ENCODE peak calls at places on chromosome 19, in nine cellular contexts. G, V, B, W, T, P, I, H and O are unnamed samples.

GRCh38 chr19:41933693-41934426 is 5.6 kb upstream of the ERFL start:
- DNase-seq in T (no peak), I (no peak), P (no peak), W (no peak), V (no peak), B (no peak), G (no peak), H (no peak), O (no peak)

GRCh38 chr19:42191855-42192254 is 25.6 kb downstream of the DEDD2 start:
- DNase-seq in B (peak; percentile 94), P (no peak), I (no peak), V (no peak), H (no peak), T (no peak), W (peak; percentile 69), G (peak; percentile 61), O (no peak)

GRCh38 chr19:34365463-34366401 is 736 bp downstream of the GPI start:
- DNase-seq in V (peak; percentile 73), W (no peak), P (peak; percentile 35), I (peak; percentile 68), T (peak; percentile 54), H (no peak), B (no peak), G (peak; percentile 66), O (peak; percentile 31)

GRCh38 chr19:31883299-31883990 is 462.0 kb upstream of the ZNF507 start:
- DNase-seq in W (no peak), V (no peak), T (no peak), B (no peak), H (no peak), I (no peak), P (no peak), G (no peak), O (no peak)

GRCh38 chr19:9597027-9597426 is 12.7 kb upstream of the ZNF121 start:
- DNase-seq in P (no peak), B (no peak), G (no peak), W (no peak), I (no peak), T (no peak), V (no peak), H (no peak), O (no peak)

GRCh38 chr19:33193269-33193863 is 764 bp upstream of the LRP3 start:
- DNase-seq in W (no peak), H (no peak), V (no peak), G (no peak), P (no peak), I (no peak), T (peak; percentile 18), B (no peak), O (peak; percentile 5)

GRCh38 chr19:3358919-3359849 is 7.2 kb upstream of the NFIC start:
- DNase-seq in B (no peak), P (peak; percentile 63), W (peak; percentile 81), I (peak; percentile 82), T (peak; percentile 85), V (peak; percentile 88), H (no peak), G (peak; percentile 78), O (peak; percentile 89)

GRCh38 chr19:55442372-55443044 is 592 bp downstream of the SHISA7 start:
- DNase-seq in G (no peak), P (no peak), V (no peak), W (peak; percentile 74), B (no peak), H (no peak), T (no peak), I (no peak), O (no peak)

GRCh38 chr19:34228347-34228746 is 26.0 kb upstream of the GARRE1 start:
- DNase-seq in H (no peak), G (no peak), T (no peak), W (no peak), V (no peak), B (no peak), I (no peak), P (no peak), O (no peak)

GRCh38 chr19:11069451-11070009 is 19.7 kb upstream of the LDLR start:
- DNase-seq in H (no peak), I (no peak), W (no peak), G (no peak), P (no peak), V (no peak), T (no peak), B (no peak), O (no peak)

GRCh38 chr19:57887195-57887941 is 1.5 kb downstream of the ZNF814 start:
- DNase-seq in P (no peak), G (no peak), W (peak; percentile 30), B (no peak), T (no peak), H (no peak), I (no peak), V (no peak), O (no peak)

GRCh38 chr19:32686847-32687450 is 4.7 kb upstream of the NUDT19 start:
- DNase-seq in I (no peak), V (no peak), W (no peak), P (no peak), H (no peak), T (no peak), B (no peak), G (no peak), O (no peak)

GRCh38 chr19:13100031-13100588 is 2.5 kb downstream of the LYL1 start:
- DNase-seq in G (no peak), T (no peak), V (no peak), B (no peak), P (no peak), I (no peak), W (peak; percentile 83), H (no peak), O (peak; percentile 66)

GRCh38 chr19:13098291-13099072 is 4.2 kb downstream of the LYL1 start:
- DNase-seq in T (peak; percentile 49), G (no peak), I (no peak), P (peak; percentile 55), B (no peak), W (peak; percentile 89), V (peak; percentile 78), H (no peak), O (no peak)

GRCh38 chr19:13097331-13098258 is 5.1 kb downstream of the LYL1 start:
- DNase-seq in T (peak; percentile 67), P (peak; percentile 61), V (peak; percentile 87), G (no peak), I (no peak), H (no peak), B (no peak), W (peak; percentile 88), O (no peak)

GRCh38 chr19:13100871-13101589 is 1.6 kb downstream of the LYL1 start:
- DNase-seq in P (no peak), H (no peak), W (peak; percentile 76), B (no peak), I (no peak), T (no peak), V (no peak), G (no peak), O (no peak)

GRCh38 chr19:13099073-13099999 is 3.3 kb downstream of the LYL1 start:
- DNase-seq in B (no peak), P (peak; percentile 70), H (no peak), G (peak; percentile 78), V (peak; percentile 91), I (peak; percentile 49), T (peak; percentile 86), W (peak; percentile 89), O (peak; percentile 71)
- TF ChIP-seq POLR2A in B (no peak), P (peak; percentile 35), H (no peak), G (no peak), V (no peak), I (no peak), T (no peak), W (peak; percentile 67), O (no peak)

DNA sequence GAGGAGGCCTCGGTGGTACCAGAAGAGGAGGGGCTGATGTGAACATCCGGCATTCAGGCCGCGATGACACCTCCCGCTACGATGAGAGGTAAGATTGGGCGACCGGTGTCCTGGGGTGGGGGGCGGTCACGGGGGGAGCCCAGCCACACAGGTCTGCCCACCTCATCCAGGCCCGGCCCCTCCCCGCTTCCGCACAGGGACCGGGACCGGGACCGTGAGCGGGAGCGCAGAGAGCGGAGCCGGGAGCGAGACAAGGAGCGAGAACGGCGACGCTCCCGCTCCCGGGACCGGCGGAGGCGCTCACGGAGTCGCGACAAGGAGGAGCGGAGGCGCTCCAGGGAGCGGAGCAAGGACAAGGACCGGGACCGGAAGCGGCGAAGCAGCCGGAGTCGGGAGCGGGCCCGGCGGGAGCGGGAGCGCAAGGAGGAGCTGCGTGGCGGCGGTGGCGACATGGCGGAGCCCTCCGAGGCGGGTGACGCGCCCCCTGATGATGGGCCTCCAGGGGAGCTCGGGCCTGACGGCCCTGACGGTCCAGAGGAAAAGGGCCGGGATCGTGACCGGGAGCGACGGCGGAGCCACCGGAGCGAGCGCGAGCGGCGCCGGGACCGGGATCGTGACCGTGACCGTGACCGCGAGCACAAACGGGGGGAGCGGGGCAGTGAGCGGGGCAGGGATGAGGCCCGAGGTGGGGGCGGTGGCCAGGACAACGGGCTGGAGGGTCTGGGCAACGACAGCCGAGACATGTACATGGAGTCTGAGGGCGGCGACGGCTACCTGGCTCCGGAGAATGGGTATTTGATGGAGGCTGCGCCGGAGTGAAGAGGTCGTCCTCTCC is 6.3 kb upstream of the LIN7B start:
- DNase-seq in H (no peak), W (no peak), P (no peak), B (no peak), V (no peak), G (no peak), T (no peak), I (no peak), O (no peak)
- TF ChIP-seq POLR2A in H (no peak), W (no peak), P (no peak), B (no peak), V (no peak), G (no peak), T (no peak), I (no peak), O (no peak)

DNA sequence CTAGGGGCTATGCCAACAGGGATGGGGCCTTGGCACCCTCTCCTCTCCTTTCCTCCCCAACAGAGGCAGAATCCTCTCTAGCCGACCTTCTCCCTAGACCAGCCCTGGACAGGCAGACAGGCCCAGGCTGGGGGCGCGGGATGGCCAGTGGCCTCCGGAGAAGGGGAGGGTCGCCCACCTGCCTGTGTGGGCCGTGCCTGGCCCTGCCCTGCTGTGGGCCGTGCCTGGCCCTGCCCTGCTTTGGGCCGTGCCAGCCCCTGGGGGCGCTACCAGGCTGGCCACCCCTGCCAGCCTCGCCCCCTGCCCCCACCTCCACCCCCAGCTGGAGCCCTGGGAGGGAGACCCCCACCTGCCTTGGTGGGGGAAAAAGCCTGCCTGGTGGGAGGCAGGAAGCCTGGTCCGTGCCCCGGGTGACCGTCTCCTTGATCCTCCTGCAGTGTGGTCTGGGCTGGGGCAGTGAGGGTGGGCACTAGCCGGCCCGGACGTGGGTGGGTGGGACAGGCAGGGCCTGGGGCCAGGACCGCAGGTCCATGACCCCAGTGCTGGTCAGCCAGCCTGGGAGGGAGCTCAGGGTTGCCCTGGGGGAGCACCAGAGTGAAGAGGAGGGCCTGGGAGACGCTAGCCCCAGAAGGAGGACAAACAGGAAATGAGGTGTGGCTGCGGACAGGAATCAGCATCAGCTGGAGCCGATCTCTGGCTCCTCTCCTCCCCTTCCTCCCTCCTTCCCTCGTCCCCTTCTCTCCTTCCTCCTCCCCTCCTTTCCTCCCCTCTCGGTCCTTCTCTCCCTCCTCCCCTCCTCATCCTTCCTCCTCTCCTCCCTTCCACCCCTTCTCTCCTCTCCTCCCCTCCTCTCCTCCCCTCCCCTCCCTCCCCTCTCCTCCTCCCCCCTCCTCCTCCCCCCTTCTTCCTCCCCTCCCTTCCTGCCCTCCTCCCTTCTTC is 5.1 kb upstream of the MKNK2 start:
- DNase-seq in V (peak; percentile 92), W (peak; percentile 60), G (no peak), T (peak; percentile 75), I (no peak), H (no peak), P (peak; percentile 77), B (no peak), O (no peak)
- TF ChIP-seq POLR2A in V (peak; percentile 33), W (peak; percentile 38), G (no peak), T (no peak), I (no peak), H (peak; percentile 24), P (peak; percentile 28), B (peak; percentile 27), O (peak; percentile 46)

GRCh38 chr19:289651-290538 is 1.3 kb downstream of the PLPP2 start:
- DNase-seq in T (no peak), I (peak; percentile 73), B (peak; percentile 83), P (no peak), V (no peak), H (peak; percentile 86), W (peak; percentile 20), G (peak; percentile 87), O (no peak)
- TF ChIP-seq POLR2A in T (no peak), I (peak; percentile 16), B (no peak), P (no peak), V (peak; percentile 5), H (no peak), W (no peak), G (no peak), O (no peak)